ENCODE peak calls at places on chromosomes 3 and 15, in four cellular contexts. X is heart left ventricle, A is cardiac fibroblast, U is hepatocyte. Y is an unnamed sample.

GRCh38 chr3:59451041-59451763 is 401.4 kb upstream of the CFAP20DC start:
- DNase-seq in U (no peak), A (no peak), X (no peak), Y (no peak)

GRCh38 chr3:32172420-32172819 is 66.0 kb downstream of the GPD1L start:
- DNase-seq in U (no peak), X (no peak), A (no peak), Y (no peak)

GRCh38 chr3:62632510-62633294 is 242.5 kb downstream of the CADPS start:
- DNase-seq in U (peak; percentile 6), X (no peak), A (no peak), Y (no peak)

GRCh38 chr15:80977627-80978036 is 12.0 kb downstream of the MESD start:
- DNase-seq in A (peak; percentile 64), X (peak; percentile 53), U (peak; percentile 68), Y (no peak)

GRCh38 chr15:69357773-69358765 is 56.1 kb upstream of the KIF23 start:
- DNase-seq in A (peak; percentile 19), X (no peak), U (peak; percentile 33), Y (no peak)

GRCh38 chr3:24583004-24583403 is 88.4 kb upstream of the THRB start:
- DNase-seq in X (no peak), U (no peak), A (peak; percentile 46), Y (no peak)

GRCh38 chr15:70164910-70165791 is 67.4 kb upstream of the TLE3 start:
- DNase-seq in X (peak; percentile 52), A (no peak), U (no peak), Y (no peak)

GRCh38 chr3:46695177-46695961 is 1.9 kb upstream of the ALS2CL start:
- DNase-seq in U (peak; percentile 31), X (peak; percentile 79), A (peak; percentile 69), Y (no peak)

GRCh38 chr3:157204431-157204830 is 44.5 kb upstream of the CCNL1 start:
- DNase-seq in U (peak; percentile 40), X (no peak), A (peak; percentile 86), Y (peak; percentile 34)

GRCh38 chr3:119657887-119658702 is 2.3 kb downstream of the POPDC2 start:
- DNase-seq in A (no peak), U (no peak), X (no peak), Y (no peak)

GRCh38 chr3:71103430-71103881 is 480.1 kb downstream of the FOXP1 start:
- DNase-seq in A (peak; percentile 81), X (peak; percentile 71), U (no peak), Y (no peak)

GRCh38 chr15:94135748-94136147 is 95.6 kb upstream of the MCTP2 start:
- DNase-seq in X (no peak), U (no peak), A (no peak), Y (no peak)

GRCh38 chr3:70840106-70840870 is 527.9 kb upstream of the MDFIC2 start:
- DNase-seq in A (no peak), X (no peak), U (no peak), Y (peak; percentile 68)

GRCh38 chr3:159828542-159828943 is 160.1 kb upstream of the IL12A start:
- DNase-seq in X (no peak), A (peak; percentile 78), U (peak; percentile 77), Y (no peak)

GRCh38 chr3:58495101-58495500 is 3.2 kb downstream of the KCTD6 start:
- DNase-seq in X (no peak), U (no peak), A (no peak), Y (no peak)

GRCh38 chr15:38225381-38225780 is 27.3 kb upstream of the SPRED1 start:
- DNase-seq in A (peak; percentile 20), X (no peak), U (no peak), Y (no peak)

GRCh38 chr3:100419406-100419805 is 18.1 kb downstream of the LNP1 start:
- DNase-seq in X (no peak), U (no peak), A (no peak), Y (no peak)

GRCh38 chr3:130529816-130530215 is 12.8 kb downstream of the COL6A6 start:
- DNase-seq in A (no peak), U (no peak), X (no peak), Y (no peak)

GRCh38 chr3:134579266-134579665 is 71.6 kb downstream of the KY start:
- DNase-seq in A (no peak), U (no peak), X (no peak), Y (no peak)

GRCh38 chr3:100761211-100761921 is 52.1 kb downstream of the TFG start:
- DNase-seq in X (no peak), A (no peak), U (peak; percentile 34), Y (no peak)

GRCh38 chr3:110894574-110894973 is 177.0 kb upstream of the NECTIN3 start:
- DNase-seq in U (no peak), X (no peak), A (no peak), Y (no peak)

GRCh38 chr3:146019508-146019907 is 141.5 kb downstream of the PLOD2 start:
- DNase-seq in U (peak; percentile 5), X (no peak), A (peak; percentile 63), Y (peak; percentile 14)

GRCh38 chr3:24158756-24159155 is 213.7 kb downstream of the NR1D2 start:
- DNase-seq in U (no peak), X (no peak), A (no peak), Y (no peak)

GRCh38 chr3:9808345-9809037 is 1.6 kb upstream of the TTLL3 start:
- DNase-seq in U (peak; percentile 51), A (peak; percentile 48), X (no peak), Y (no peak)

GRCh38 chr3:197010556-197011351 is 18.9 kb downstream of the MELTF start:
- DNase-seq in A (no peak), X (no peak), U (no peak), Y (no peak)

GRCh38 chr15:40003491-40003916 is 35.5 kb downstream of the SRP14 start:
- DNase-seq in A (no peak), U (no peak), X (no peak), Y (no peak)

GRCh38 chr15:61367953-61368352 is 138.9 kb upstream of the RORA start:
- DNase-seq in U (no peak), A (no peak), X (no peak), Y (peak; percentile 56)

GRCh38 chr3:149466192-149466591 is 8.3 kb upstream of the TM4SF4 start:
- DNase-seq in U (no peak), A (peak; percentile 95), X (peak; percentile 26), Y (no peak)

GRCh38 chr3:58009026-58009748 is 965 bp downstream of the FLNB start:
- DNase-seq in X (peak; percentile 28), U (peak; percentile 46), A (no peak), Y (no peak)

GRCh38 chr3:33440578-33441321 is 545 bp upstream of the UBP1 start:
- DNase-seq in U (peak; percentile 95), A (peak; percentile 100), X (peak; percentile 100), Y (peak; percentile 100)

GRCh38 chr3:64445318-64446300 is 220.3 kb upstream of the PRICKLE2 start:
- DNase-seq in A (no peak), U (peak; percentile 76), X (no peak), Y (no peak)

GRCh38 chr3:111238896-111239295 is 167.3 kb downstream of the NECTIN3 start:
- DNase-seq in U (no peak), A (no peak), X (no peak), Y (no peak)

DNA sequence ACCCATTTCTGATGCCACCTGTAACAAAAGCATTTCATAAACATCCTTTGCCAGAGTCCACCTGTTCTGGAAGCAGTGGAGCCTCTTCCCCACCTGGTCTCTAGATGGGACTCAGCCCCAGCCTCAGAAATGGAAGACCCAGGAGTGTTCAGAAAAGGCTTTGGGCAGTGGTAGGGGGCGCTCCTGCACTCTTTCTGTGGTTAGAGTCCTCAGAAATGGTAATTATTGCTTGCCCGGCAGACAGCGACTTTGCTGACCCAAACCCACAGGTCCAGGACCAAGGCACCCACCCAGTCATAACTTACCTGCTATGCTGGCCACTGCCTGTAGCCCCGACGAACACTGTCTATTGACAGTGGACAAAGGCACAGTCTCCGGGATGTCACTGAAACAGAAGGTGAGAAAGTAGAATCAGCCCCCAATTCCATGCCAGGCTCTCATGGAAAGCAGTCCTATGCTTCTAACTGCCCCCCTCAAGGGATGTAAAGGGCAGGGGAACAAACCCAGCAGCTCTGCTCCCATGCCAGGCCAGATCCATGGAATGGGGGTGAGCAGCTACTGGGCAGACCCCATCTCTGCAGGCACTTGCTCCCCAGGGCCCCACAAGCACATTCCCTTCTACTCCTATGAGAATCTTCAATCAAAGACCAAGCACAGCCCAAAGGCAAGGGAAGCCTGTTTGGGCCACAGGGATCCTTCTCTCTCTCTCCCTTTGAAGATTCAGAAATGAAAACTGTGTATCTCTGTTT is 5.1 kb downstream of the ACAA1 start:
- DNase-seq in A (peak; percentile 56), X (no peak), U (peak; percentile 44), Y (no peak)
- TF ChIP-seq CTCF in A (peak; percentile 74), X (no peak), U (peak; percentile 34), Y (peak; percentile 28)

DNA sequence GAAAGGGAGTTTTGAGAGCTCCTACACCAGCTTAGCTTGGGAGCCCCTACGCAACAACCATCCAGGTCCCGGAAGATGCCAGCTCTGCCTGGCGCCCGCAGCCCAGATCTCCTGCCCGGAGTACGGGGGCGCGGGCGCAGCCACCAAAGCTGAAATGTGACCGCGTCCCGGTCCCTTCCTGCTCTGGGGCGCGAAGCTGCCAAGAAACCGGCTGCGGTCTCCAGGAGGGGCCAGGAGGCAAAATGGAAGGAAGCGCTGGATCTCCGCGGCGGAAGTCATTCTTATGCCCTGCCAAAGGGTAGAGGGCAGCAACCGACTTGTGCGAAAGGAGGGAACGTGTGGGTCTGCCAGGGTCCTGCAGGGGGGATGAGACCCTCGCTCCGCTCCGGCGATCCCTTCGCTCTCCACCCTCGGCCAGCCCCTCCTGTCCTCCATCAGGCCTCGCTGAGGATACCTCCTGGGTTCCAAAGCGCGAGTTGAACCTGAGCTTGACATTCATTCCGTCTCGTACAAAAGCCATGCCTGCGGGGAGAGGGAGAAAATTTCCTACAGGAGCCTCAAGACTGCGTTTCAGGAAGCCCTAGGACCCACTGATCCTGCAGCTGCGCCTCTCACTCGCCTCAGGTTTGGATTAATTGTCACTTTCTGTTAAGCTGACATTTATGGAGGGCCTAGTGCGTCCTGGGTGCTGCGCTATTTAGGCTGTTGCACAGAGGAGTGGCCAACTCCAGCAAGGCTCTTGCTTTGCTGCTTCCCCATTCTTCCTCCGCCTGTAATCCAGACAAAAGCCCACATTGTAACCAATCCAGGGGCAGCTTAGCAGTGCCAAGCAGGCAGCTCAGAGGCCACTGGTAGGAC is 98.3 kb upstream of the VGLL3 start:
- DNase-seq in A (peak; percentile 84), U (no peak), X (peak; percentile 56), Y (no peak)
- H3K4me3 ChIP-seq in A (peak overlapping the region; percentile 50), U (no peak overlapping the region), X (peak overlapping the region; percentile 61), Y (no peak overlapping the region)

GRCh38 chr15:26890451-26890850 is 23.6 kb downstream of the GABRA5 start:
- DNase-seq in U (no peak), A (no peak), X (no peak), Y (no peak)
- TF ChIP-seq CTCF in U (no peak), A (no peak), X (no peak), Y (no peak)

GRCh38 chr3:116441652-116442051 is 3.6 kb downstream of the LSAMP start:
- DNase-seq in A (no peak), X (no peak), U (no peak), Y (no peak)

GRCh38 chr3:116444099-116444700 is 1.1 kb downstream of the LSAMP start:
- DNase-seq in U (no peak), A (no peak), X (no peak), Y (no peak)

GRCh38 chr3:116444819-116445290 is 432 bp downstream of the LSAMP start:
- DNase-seq in A (no peak), U (peak; percentile 35), X (no peak), Y (no peak)

GRCh38 chr3:116442331-116443021 is 2.8 kb downstream of the LSAMP start:
- DNase-seq in X (no peak), A (no peak), U (no peak), Y (no peak)

GRCh38 chr3:116443096-116443793 is 2.0 kb downstream of the LSAMP start:
- DNase-seq in U (no peak), X (no peak), A (no peak), Y (no peak)
- H3K4me3 ChIP-seq in U (peak overlapping the region; percentile 79), X (no peak overlapping the region), A (peak overlapping the region; percentile 8), Y (no peak overlapping the region)

GRCh38 chr3:52257911-52258310 is 12.4 kb downstream of the PPM1M start:
- DNase-seq in U (no peak), X (no peak), A (no peak), Y (no peak)
- TF ChIP-seq CTCF in U (no peak), X (no peak), A (no peak), Y (no peak)

Y was measured in LNCaP clone FGC.